ENCODE peak calls at places on chromosomes 16 and 17, in five cellular contexts. One of them, this sample, is unnamed.

GRCh38 chr17:81097134-81097942 is 62.4 kb downstream of the BAIAP2 start:
- DNase-seq in colonic mucosa: peak
- DNase-seq in heart right ventricle: peak
- DNase-seq in GM23338: peak
- DNase-seq in caudate nucleus: peak
- DNase-seq in this sample: peak

GRCh38 chr17:79837888-79838540 is 1.2 kb downstream of the CBX4 start:
- DNase-seq in colonic mucosa: peak
- DNase-seq in heart right ventricle: no peak
- DNase-seq in GM23338: no peak
- DNase-seq in caudate nucleus: peak
- DNase-seq in this sample: no peak

GRCh38 chr16:80346160-80346632 is 194.6 kb upstream of the DYNLRB2 start:
- DNase-seq in colonic mucosa: no peak
- DNase-seq in heart right ventricle: no peak
- DNase-seq in GM23338: no peak
- DNase-seq in caudate nucleus: no peak
- DNase-seq in this sample: peak

GRCh38 chr16:6682142-6682811 is 650.4 kb upstream of the RBFOX1 start:
- DNase-seq in colonic mucosa: peak
- DNase-seq in heart right ventricle: no peak
- DNase-seq in GM23338: peak
- DNase-seq in caudate nucleus: no peak
- DNase-seq in this sample: peak

GRCh38 chr17:79406316-79406715 is 204.5 kb downstream of the RBFOX3 start:
- DNase-seq in colonic mucosa: no peak
- DNase-seq in heart right ventricle: no peak
- DNase-seq in GM23338: no peak
- DNase-seq in caudate nucleus: no peak
- DNase-seq in this sample: no peak

GRCh38 chr16:1089822-1090619 is 6.0 kb downstream of the C1QTNF8 start:
- DNase-seq in colonic mucosa: peak
- DNase-seq in heart right ventricle: peak
- DNase-seq in GM23338: peak
- DNase-seq in caudate nucleus: no peak
- DNase-seq in this sample: peak

GRCh38 chr16:19522369-19523159 is 666 bp upstream of the GDE1 start:
- DNase-seq in colonic mucosa: no peak
- DNase-seq in heart right ventricle: no peak
- DNase-seq in GM23338: peak
- DNase-seq in caudate nucleus: no peak
- DNase-seq in this sample: no peak

GRCh38 chr17:71516149-71516548 is 604.7 kb upstream of the SOX9 start:
- DNase-seq in colonic mucosa: no peak
- DNase-seq in heart right ventricle: no peak
- DNase-seq in GM23338: no peak
- DNase-seq in caudate nucleus: no peak
- DNase-seq in this sample: no peak

GRCh38 chr16:81841709-81842108 is 62.6 kb downstream of the PLCG2 start:
- DNase-seq in colonic mucosa: no peak
- DNase-seq in heart right ventricle: no peak
- DNase-seq in GM23338: no peak
- DNase-seq in caudate nucleus: no peak
- DNase-seq in this sample: no peak

GRCh38 chr16:47081113-47081512 is 62.6 kb downstream of the NETO2 start:
- DNase-seq in colonic mucosa: no peak
- DNase-seq in heart right ventricle: no peak
- DNase-seq in GM23338: no peak
- DNase-seq in caudate nucleus: no peak
- DNase-seq in this sample: no peak

GRCh38 chr17:77085916-77086432 is 54.8 kb upstream of the SEC14L1 start:
- DNase-seq in colonic mucosa: no peak
- DNase-seq in heart right ventricle: no peak
- DNase-seq in GM23338: no peak
- DNase-seq in caudate nucleus: no peak
- DNase-seq in this sample: no peak

GRCh38 chr17:40312893-40313659 is 4.1 kb downstream of the RARA start:
- DNase-seq in colonic mucosa: no peak
- DNase-seq in heart right ventricle: peak
- DNase-seq in GM23338: no peak
- DNase-seq in caudate nucleus: no peak
- DNase-seq in this sample: no peak

GRCh38 chr17:59706900-59707181 is 389 bp downstream of the PTRH2 start:
- DNase-seq in colonic mucosa: no peak
- DNase-seq in heart right ventricle: no peak
- DNase-seq in GM23338: no peak
- DNase-seq in caudate nucleus: no peak
- DNase-seq in this sample: no peak

GRCh38 chr17:35161281-35161761 is 13.7 kb downstream of the UNC45B start:
- DNase-seq in colonic mucosa: no peak
- DNase-seq in heart right ventricle: no peak
- DNase-seq in GM23338: no peak
- DNase-seq in caudate nucleus: no peak
- DNase-seq in this sample: no peak

GRCh38 chr17:27613425-27613824 is 17.6 kb upstream of the LGALS9 start:
- DNase-seq in colonic mucosa: no peak
- DNase-seq in heart right ventricle: no peak
- DNase-seq in GM23338: no peak
- DNase-seq in caudate nucleus: no peak
- DNase-seq in this sample: no peak

GRCh38 chr17:19287651-19288050 is 50.5 kb downstream of the EPN2 start:
- DNase-seq in colonic mucosa: no peak
- DNase-seq in heart right ventricle: no peak
- DNase-seq in GM23338: no peak
- DNase-seq in caudate nucleus: no peak
- DNase-seq in this sample: no peak

GRCh38 chr16:16037970-16038369 is 88.6 kb downstream of the ABCC1 start:
- DNase-seq in colonic mucosa: no peak
- DNase-seq in heart right ventricle: no peak
- DNase-seq in GM23338: no peak
- DNase-seq in caudate nucleus: no peak
- DNase-seq in this sample: no peak

GRCh38 chr16:85550422-85551318 is 62.5 kb upstream of the GSE1 start:
- DNase-seq in colonic mucosa: no peak
- DNase-seq in heart right ventricle: no peak
- DNase-seq in GM23338: no peak
- DNase-seq in caudate nucleus: no peak
- DNase-seq in this sample: no peak

GRCh38 chr16:27285676-27286196 is 17.2 kb upstream of the NSMCE1 start:
- DNase-seq in colonic mucosa: peak
- DNase-seq in heart right ventricle: peak
- DNase-seq in GM23338: no peak
- DNase-seq in caudate nucleus: no peak
- DNase-seq in this sample: peak

GRCh38 chr17:44752953-44753861 is 5.6 kb upstream of the ADAM11 start:
- DNase-seq in colonic mucosa: no peak
- DNase-seq in heart right ventricle: no peak
- DNase-seq in GM23338: no peak
- DNase-seq in caudate nucleus: no peak
- DNase-seq in this sample: no peak

GRCh38 chr17:63827801-63828221 is 348 bp upstream of the FTSJ3 start:
- DNase-seq in colonic mucosa: no peak
- DNase-seq in heart right ventricle: no peak
- DNase-seq in GM23338: no peak
- DNase-seq in caudate nucleus: no peak
- DNase-seq in this sample: no peak

GRCh38 chr17:8599351-8600011 is 31.0 kb downstream of the MYH10 start:
- DNase-seq in colonic mucosa: no peak
- DNase-seq in heart right ventricle: no peak
- DNase-seq in GM23338: no peak
- DNase-seq in caudate nucleus: no peak
- DNase-seq in this sample: no peak

GRCh38 chr16:72168365-72168764 is 3.6 kb downstream of the PMFBP1 start:
- DNase-seq in colonic mucosa: no peak
- DNase-seq in heart right ventricle: no peak
- DNase-seq in GM23338: no peak
- DNase-seq in caudate nucleus: no peak
- DNase-seq in this sample: no peak

GRCh38 chr17:28975634-28976033 is 24.3 kb upstream of the PHF12 start:
- DNase-seq in colonic mucosa: no peak
- DNase-seq in heart right ventricle: no peak
- DNase-seq in GM23338: no peak
- DNase-seq in caudate nucleus: no peak
- DNase-seq in this sample: no peak

DNA sequence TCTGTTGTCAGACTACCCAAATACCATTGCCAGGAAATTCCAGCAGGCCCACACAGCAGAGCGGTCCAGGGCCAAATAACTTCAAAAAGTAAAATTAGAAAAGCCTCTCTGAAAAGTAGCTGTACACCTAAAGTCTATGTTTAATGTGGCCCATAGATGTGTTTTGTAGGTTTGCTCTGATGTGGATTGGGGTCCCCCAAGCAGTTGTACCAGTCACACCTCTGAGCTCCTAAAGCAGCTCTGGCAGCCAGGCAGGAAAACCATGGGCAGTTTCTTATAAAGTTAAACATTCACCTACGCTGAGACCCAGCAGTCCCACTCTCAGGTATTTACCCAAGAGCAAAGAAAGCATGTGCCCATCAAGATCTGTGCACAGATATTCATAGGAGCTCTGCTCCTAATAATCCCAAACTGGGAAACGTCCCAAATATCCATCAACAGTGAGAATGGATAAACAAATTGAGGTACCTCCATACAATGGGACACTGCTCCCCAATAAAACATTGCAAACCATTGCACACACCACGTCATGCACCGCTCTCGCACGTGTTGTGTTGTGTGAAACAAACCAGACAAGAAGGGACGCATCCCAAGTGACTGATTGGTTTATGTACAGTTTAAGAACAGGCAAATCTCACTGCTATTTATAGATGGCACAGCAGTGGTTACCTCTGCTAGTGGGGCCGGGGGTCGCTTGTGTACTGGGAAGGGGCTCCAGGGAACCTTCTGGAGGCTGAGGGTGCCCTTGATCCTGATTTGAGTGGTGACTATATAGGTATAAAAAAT is 15.8 kb upstream of the PRM1 start:
- DNase-seq in colonic mucosa: no peak
- DNase-seq in heart right ventricle: no peak
- DNase-seq in GM23338: no peak
- DNase-seq in caudate nucleus: no peak
- DNase-seq in this sample: no peak
- H3K27ac ChIP-seq in colonic mucosa: no peak
- H3K27ac ChIP-seq in heart right ventricle: peak
- H3K27ac ChIP-seq in GM23338: no peak
- H3K27ac ChIP-seq in caudate nucleus: no peak
- H3K27ac ChIP-seq in this sample: no peak

DNA sequence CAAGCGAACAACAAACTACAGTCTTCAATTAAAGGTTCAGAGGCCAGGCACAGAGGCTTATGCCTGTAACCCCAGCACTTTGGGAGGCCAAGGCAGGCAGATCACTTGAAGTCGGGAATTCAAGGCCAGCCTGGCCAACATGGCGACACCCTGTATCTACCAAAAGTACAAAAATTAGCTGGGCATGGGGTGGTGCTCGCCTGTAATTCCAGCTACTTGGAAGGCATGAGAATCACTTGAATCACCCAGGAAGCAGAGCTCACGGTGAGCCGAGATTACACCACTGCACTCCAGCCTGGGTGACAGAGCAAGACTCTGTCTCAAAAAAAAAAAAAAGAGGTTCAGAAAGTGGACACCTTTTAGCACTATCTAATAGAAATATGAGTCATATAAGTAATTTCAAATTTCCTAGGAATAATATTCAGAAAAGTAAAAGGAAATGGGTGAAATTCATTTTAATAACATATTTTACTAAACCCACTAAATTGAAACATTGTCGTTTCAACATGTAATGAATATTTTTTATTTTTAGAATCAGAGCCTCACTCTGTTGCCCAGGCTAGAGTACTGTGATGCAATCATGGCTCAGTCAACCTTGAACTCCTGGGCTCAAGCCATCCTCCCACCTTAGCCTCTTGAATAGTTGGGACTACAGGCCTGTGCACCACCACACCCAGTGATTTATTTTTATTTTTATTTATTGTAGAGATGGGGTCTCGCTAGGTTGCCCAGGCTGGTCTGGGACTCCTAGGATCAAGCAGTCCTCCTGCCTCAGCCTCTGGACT is 15.2 kb upstream of the MARCHF10 start:
- DNase-seq in colonic mucosa: no peak
- DNase-seq in heart right ventricle: no peak
- DNase-seq in GM23338: no peak
- DNase-seq in caudate nucleus: no peak
- DNase-seq in this sample: no peak
- H3K27ac ChIP-seq in colonic mucosa: no peak
- H3K27ac ChIP-seq in heart right ventricle: no peak
- H3K27ac ChIP-seq in GM23338: no peak
- H3K27ac ChIP-seq in caudate nucleus: no peak
- H3K27ac ChIP-seq in this sample: no peak

GRCh38 chr17:34045990-34046389 is 209.1 kb upstream of the CCL2 start:
- DNase-seq in colonic mucosa: no peak
- DNase-seq in heart right ventricle: no peak
- DNase-seq in GM23338: no peak
- DNase-seq in caudate nucleus: no peak
- DNase-seq in this sample: no peak
- H3K27ac ChIP-seq in colonic mucosa: no peak
- H3K27ac ChIP-seq in heart right ventricle: no peak
- H3K27ac ChIP-seq in GM23338: no peak
- H3K27ac ChIP-seq in caudate nucleus: no peak
- H3K27ac ChIP-seq in this sample: no peak

DNA sequence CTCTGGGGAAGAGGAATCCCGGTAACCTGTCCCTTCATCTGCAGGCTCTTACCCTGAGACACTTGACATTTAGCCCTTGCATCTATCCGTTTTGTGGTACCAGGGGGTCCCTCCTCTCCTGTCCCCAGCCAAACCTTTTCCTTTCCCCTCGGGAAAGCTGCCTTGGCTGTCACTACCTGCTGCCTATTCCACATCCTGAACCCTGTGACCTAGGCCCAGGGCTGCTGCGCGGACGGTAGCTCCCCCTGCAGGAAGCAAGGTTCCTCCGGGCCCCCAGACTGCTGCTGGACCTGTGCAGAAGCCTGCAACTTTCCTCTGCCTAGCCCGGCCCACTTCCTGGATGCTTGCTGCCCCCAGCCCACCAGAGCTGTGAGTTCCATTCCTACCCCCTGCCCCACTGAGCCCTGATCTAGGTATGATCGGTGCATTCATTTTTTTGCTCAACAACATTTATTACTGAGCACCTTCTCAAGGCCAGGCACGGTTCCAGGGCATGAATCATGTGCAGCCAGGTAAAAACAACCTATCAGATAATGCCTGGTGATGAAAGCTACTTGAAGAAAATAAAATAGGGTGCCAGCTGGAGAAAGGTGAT is 10.5 kb upstream of the ALDOA start:
- DNase-seq in colonic mucosa: peak
- DNase-seq in heart right ventricle: no peak
- DNase-seq in GM23338: peak
- DNase-seq in caudate nucleus: no peak
- DNase-seq in this sample: no peak
- H3K27ac ChIP-seq in colonic mucosa: no peak
- H3K27ac ChIP-seq in heart right ventricle: no peak
- H3K27ac ChIP-seq in GM23338: no peak
- H3K27ac ChIP-seq in caudate nucleus: no peak
- H3K27ac ChIP-seq in this sample: no peak

This sample was measured in substantia nigra.